ENCODE peak calls at places on chromosomes 5 and 9, in eight cellular contexts. L is LoVo; Z is GM18507; U is SIG-M5; Y is stimulated activated CD4-positive, alpha-beta T cell treated with anti-CD3 and anti-CD28 coated beads, Interleukin-2, amount 100 ng/mL, for 24 hours; F is effector CD8-positive, alpha-beta T cell; X is astrocyte of the cerebellum; W is epithelial cell of esophagus. O is an unnamed sample.

GRCh38 chr5:175002128-175002527 is 277.7 kb downstream of the MSX2 start:
- DNase-seq in L (no peak), Z (no peak), U (no peak), Y (no peak), F (no peak), X (no peak), W (no peak), O (no peak)

GRCh38 chr5:176803943-176804498 is 6.3 kb upstream of the UNC5A start:
- DNase-seq in L (peak), Z (no peak), U (no peak), Y (no peak), F (no peak), X (peak), W (peak), O (no peak)

GRCh38 chr9:121059998-121060636 is 10.0 kb upstream of the C5 start:
- DNase-seq in L (peak), Z (peak), U (no peak), Y (peak), F (no peak), X (peak), W (peak), O (peak)

GRCh38 chr9:138008081-138008841 is 130.7 kb downstream of the CACNA1B start:
- DNase-seq in L (no peak), Z (no peak), U (no peak), Y (no peak), F (no peak), X (no peak), W (no peak), O (no peak)

GRCh38 chr5:103019804-103020203 is 100.1 kb downstream of the GIN1 start:
- DNase-seq in L (no peak), Z (no peak), U (no peak), Y (no peak), F (no peak), X (no peak), W (no peak), O (no peak)

GRCh38 chr5:35365756-35366155 is 135.5 kb upstream of the PRLR start:
- DNase-seq in L (no peak), Z (no peak), U (no peak), Y (no peak), F (no peak), X (no peak), W (no peak), O (no peak)

GRCh38 chr5:71783891-71784290 is 64.8 kb downstream of the CARTPT start:
- DNase-seq in L (no peak), Z (no peak), U (no peak), Y (no peak), F (no peak), X (no peak), W (peak), O (no peak)

GRCh38 chr5:96517294-96517693 is 84.2 kb upstream of the PCSK1 start:
- DNase-seq in L (no peak), Z (no peak), U (no peak), Y (no peak), F (no peak), X (no peak), W (no peak), O (no peak)

GRCh38 chr5:50727149-50727496 is 60.7 kb downstream of the PARP8 start:
- DNase-seq in L (peak), Z (no peak), U (no peak), Y (no peak), F (no peak), X (no peak), W (peak), O (no peak)

O was measured in HFF-Myc.